ENCODE peak calls at places on chromosomes 12 and 14, in eight cellular contexts. Y is pulmonary artery endothelial cell; Q is H7; O is DMS153; S is stimulated activated CD4-positive, alpha-beta T cell treated with anti-CD3 and anti-CD28 coated beads, Interleukin-4, amount 100 ng/mL, for 24 hours; L is HCEC 1CT; V is neuronal stem cell; M is upper lobe of right lung. G is an unnamed sample.

GRCh38 chr12:29039013-29039412 is 110.1 kb upstream of the FAR2 start:
- DNase-seq in Y (no peak), Q (no peak), O (no peak), S (no peak), L (peak), V (no peak), M (no peak), G (peak)

GRCh38 chr14:74655597-74656389 is 43.8 kb upstream of the LTBP2 start:
- DNase-seq in Y (no peak), Q (no peak), O (no peak), S (no peak), L (peak), V (no peak), M (no peak), G (peak)

GRCh38 chr14:93725993-93726392 is 62.3 kb downstream of the PRIMA1 start:
- DNase-seq in Y (no peak), Q (no peak), O (no peak), S (no peak), L (no peak), V (no peak), M (peak), G (no peak)

GRCh38 chr12:101051901-101052550 is 158.0 kb downstream of the SLC5A8 start:
- DNase-seq in Y (peak), Q (no peak), O (no peak), S (no peak), L (peak), V (no peak), M (no peak), G (peak)

GRCh38 chr12:12473223-12473622 is 89.4 kb downstream of the DUSP16 start:
- DNase-seq in Y (no peak), Q (no peak), O (no peak), S (no peak), L (no peak), V (no peak), M (no peak), G (no peak)

GRCh38 chr14:34111505-34111904 is 160.6 kb upstream of the EGLN3 start:
- DNase-seq in Y (no peak), Q (no peak), O (no peak), S (no peak), L (no peak), V (no peak), M (no peak), G (no peak)

GRCh38 chr12:32995623-32996022 is 99.0 kb upstream of the PKP2 start:
- DNase-seq in Y (no peak), Q (no peak), O (no peak), S (no peak), L (no peak), V (no peak), M (no peak), G (no peak)

GRCh38 chr12:116687888-116688287 is 50.0 kb downstream of the SPRING1 start:
- DNase-seq in Y (no peak), Q (peak), O (no peak), S (peak), L (peak), V (no peak), M (no peak), G (no peak)

GRCh38 chr12:43148711-43149110 is 403.3 kb downstream of the ADAMTS20 start:
- DNase-seq in Y (no peak), Q (no peak), O (no peak), S (no peak), L (peak), V (no peak), M (no peak), G (peak)

GRCh38 chr12:57236224-57236924 is 6.9 kb downstream of the SHMT2 start:
- DNase-seq in Y (no peak), Q (peak), O (no peak), S (no peak), L (no peak), V (no peak), M (no peak), G (peak)

GRCh38 chr14:92917956-92918355 is 5.0 kb upstream of the CHGA start:
- DNase-seq in Y (no peak), Q (no peak), O (no peak), S (no peak), L (no peak), V (no peak), M (no peak), G (no peak)

GRCh38 chr12:60172266-60172665 is 576.4 kb downstream of the SLC16A7 start:
- DNase-seq in Y (no peak), Q (no peak), O (no peak), S (no peak), L (peak), V (no peak), M (no peak), G (peak)

GRCh38 chr14:73741386-73741875 is 27.2 kb upstream of the PNMA1 start:
- DNase-seq in Y (peak), Q (peak), O (peak), S (peak), L (peak), V (no peak), M (peak), G (peak)

GRCh38 chr14:68937790-68938514 is 41.1 kb downstream of the ACTN1 start:
- DNase-seq in Y (no peak), Q (peak), O (no peak), S (peak), L (no peak), V (no peak), M (no peak), G (no peak)

GRCh38 chr12:112937741-112938719 is at the start of gene OAS3:
- DNase-seq in Y (no peak), Q (peak), O (peak), S (peak), L (peak), V (no peak), M (peak), G (peak)

GRCh38 chr12:123478762-123479161 is 20.8 kb downstream of the SNRNP35 start:
- DNase-seq in Y (peak), Q (no peak), O (no peak), S (no peak), L (peak), V (no peak), M (no peak), G (peak)

GRCh38 chr12:44627767-44628166 is 248.3 kb downstream of the NELL2 start:
- DNase-seq in Y (no peak), Q (no peak), O (no peak), S (no peak), L (no peak), V (no peak), M (no peak), G (no peak)

GRCh38 chr12:132117558-132117875 is 26.6 kb downstream of the DDX51 start:
- DNase-seq in Y (no peak), Q (peak), O (no peak), S (no peak), L (no peak), V (no peak), M (no peak), G (no peak)

GRCh38 chr12:31880340-31880739 is 78.9 kb upstream of the RESF1 start:
- DNase-seq in Y (no peak), Q (no peak), O (no peak), S (no peak), L (no peak), V (no peak), M (no peak), G (no peak)

GRCh38 chr14:91249841-91250616 is 5.5 kb upstream of the GPR68 start:
- DNase-seq in Y (no peak), Q (peak), O (peak), S (peak), L (no peak), V (no peak), M (peak), G (no peak)

GRCh38 chr14:31266437-31267331 is 59.1 kb upstream of the HECTD1 start:
- DNase-seq in Y (no peak), Q (no peak), O (no peak), S (no peak), L (no peak), V (no peak), M (no peak), G (no peak)

GRCh38 chr12:96239711-96240234 is 45.6 kb downstream of the ELK3 start:
- DNase-seq in Y (no peak), Q (no peak), O (no peak), S (no peak), L (no peak), V (no peak), M (no peak), G (peak)

GRCh38 chr12:62210422-62210821 is 49.8 kb upstream of the USP15 start:
- DNase-seq in Y (no peak), Q (peak), O (no peak), S (peak), L (peak), V (peak), M (no peak), G (peak)

GRCh38 chr14:50311337-50311973 is 574 bp downstream of the L2HGDH start:
- DNase-seq in Y (no peak), Q (peak), O (peak), S (no peak), L (peak), V (peak), M (no peak), G (no peak)

GRCh38 chr12:94987806-94988205 is 15.7 kb downstream of the NDUFA12 start:
- DNase-seq in Y (no peak), Q (no peak), O (no peak), S (no peak), L (no peak), V (no peak), M (no peak), G (no peak)